ENCODE peak calls at places on chromosomes 13 and 19, in four cellular contexts. I is IMR-90, A is GM12878, U is K562. W is an unnamed sample. For H4K20me1, the result is how much of the 10 kb centered on the place peaks cover.

GRCh38 chr19:32404213-32404938 is 1.2 kb upstream of the DPY19L3 start:
- DNase-seq in U (no peak), A (no peak), I (no peak), W (no peak)

GRCh38 chr19:29596885-29597525 is 9.1 kb upstream of the POP4 start:
- DNase-seq in A (no peak), U (no peak), I (peak), W (no peak)

GRCh38 chr19:51156710-51157109 is 14.6 kb downstream of the SIGLEC7 start:
- DNase-seq in U (no peak), A (no peak), I (no peak), W (no peak)

GRCh38 chr19:30690935-30691505 is 318.8 kb downstream of the ZNF536 start:
- DNase-seq in A (no peak), U (no peak), I (no peak), W (no peak)

GRCh38 chr13:30829145-30829544 is 76.9 kb upstream of the MEDAG start:
- DNase-seq in U (no peak), A (no peak), I (peak), W (peak)

GRCh38 chr13:45242070-45242469 is 41.2 kb upstream of the KCTD4 start:
- DNase-seq in A (no peak), I (peak), U (no peak), W (peak)

GRCh38 chr19:30722801-30723200 is 350.6 kb downstream of the ZNF536 start:
- DNase-seq in I (no peak), U (no peak), A (no peak), W (no peak)

GRCh38 chr13:100573121-100573520 is 15.5 kb downstream of the GGACT start:
- DNase-seq in I (peak), U (peak), A (peak), W (peak)

GRCh38 chr13:26927511-26927910 is 166.9 kb upstream of the GPR12 start:
- DNase-seq in U (no peak), I (no peak), A (no peak), W (no peak)

GRCh38 chr19:51031880-51032225 is 2.9 kb downstream of the KLK12 start:
- DNase-seq in U (no peak), I (no peak), A (no peak), W (no peak)

GRCh38 chr13:26465954-26466353 is 91.5 kb upstream of the WASF3 start:
- DNase-seq in I (no peak), A (no peak), U (no peak), W (no peak)

GRCh38 chr19:3348042-3348441 is 18.3 kb upstream of the NFIC start:
- DNase-seq in A (no peak), I (no peak), U (no peak), W (no peak)

GRCh38 chr19:55393362-55393761 is 7.6 kb downstream of the RPL28 start:
- DNase-seq in U (no peak), A (no peak), I (no peak), W (no peak)

GRCh38 chr19:56321254-56321980 is 6.8 kb upstream of the ZSCAN5A start:
- DNase-seq in I (no peak), U (no peak), A (no peak), W (no peak)

GRCh38 chr13:33158830-33159229 is 126.7 kb downstream of the STARD13 start:
- DNase-seq in U (no peak), A (no peak), I (no peak), W (no peak)

GRCh38 chr13:108086678-108087077 is 128.7 kb downstream of the LIG4 start:
- DNase-seq in U (no peak), A (no peak), I (peak), W (peak)

GRCh38 chr13:30045916-30046704 is 195.7 kb upstream of the UBL3 start:
- DNase-seq in I (peak), U (no peak), A (no peak), W (no peak)

GRCh38 chr19:7925171-7925837 is 631 bp downstream of the CTXN1 start:
- DNase-seq in I (peak), U (peak), A (no peak), W (peak)

DNA sequence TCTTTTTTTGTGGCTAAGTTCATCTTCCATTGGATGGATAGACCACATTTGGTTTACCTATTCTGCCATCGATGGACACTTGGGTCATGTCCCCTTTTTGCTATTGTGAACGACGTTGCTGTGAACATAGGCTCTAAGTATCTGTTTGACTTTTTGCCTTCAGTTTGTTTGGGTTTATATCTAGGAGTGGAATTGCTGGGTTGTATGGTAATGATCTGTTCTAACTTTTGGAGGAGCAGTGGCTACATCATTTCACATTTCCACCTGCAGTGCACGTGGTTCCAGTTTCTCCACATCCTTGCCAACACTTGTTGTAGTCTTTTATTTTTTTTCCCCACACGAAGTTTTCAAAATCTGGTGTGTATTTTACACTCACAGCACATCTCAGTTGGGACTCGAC is 21.7 kb downstream of the BICRA start:
- DNase-seq in I (no peak), U (no peak), A (no peak), W (no peak)
- H4K20me1 ChIP-seq in I (half or more), U (under half), A (under half), W (under half)

DNA sequence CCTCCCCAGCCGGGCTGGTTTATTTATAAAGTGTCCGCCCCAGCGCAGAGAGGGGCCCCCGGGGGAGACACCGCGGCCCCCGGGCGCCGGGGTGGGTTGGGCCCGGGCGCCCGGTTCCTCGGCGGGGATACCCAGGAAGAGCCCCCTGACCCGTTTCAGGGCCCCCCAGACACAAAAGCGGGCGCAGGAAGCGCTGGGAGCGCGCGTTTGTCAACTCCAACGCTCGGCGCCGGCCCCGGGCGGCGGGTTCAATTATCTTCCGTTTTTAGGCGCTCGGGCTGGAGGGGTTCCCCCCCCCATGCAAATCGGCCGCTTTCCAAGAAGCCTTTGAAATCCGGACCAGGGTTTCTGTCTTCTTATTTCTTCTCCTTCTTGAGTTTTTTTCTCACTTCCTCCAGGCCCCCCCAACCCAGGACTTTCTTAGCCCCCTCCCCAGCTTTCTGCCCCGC is 784 bp downstream of the ARID3A start:
- DNase-seq in U (no peak), A (no peak), I (no peak), W (no peak)
- H2AFZ ChIP-seq in U (no peak), A (no peak), I (no peak), W (peak)

DNA sequence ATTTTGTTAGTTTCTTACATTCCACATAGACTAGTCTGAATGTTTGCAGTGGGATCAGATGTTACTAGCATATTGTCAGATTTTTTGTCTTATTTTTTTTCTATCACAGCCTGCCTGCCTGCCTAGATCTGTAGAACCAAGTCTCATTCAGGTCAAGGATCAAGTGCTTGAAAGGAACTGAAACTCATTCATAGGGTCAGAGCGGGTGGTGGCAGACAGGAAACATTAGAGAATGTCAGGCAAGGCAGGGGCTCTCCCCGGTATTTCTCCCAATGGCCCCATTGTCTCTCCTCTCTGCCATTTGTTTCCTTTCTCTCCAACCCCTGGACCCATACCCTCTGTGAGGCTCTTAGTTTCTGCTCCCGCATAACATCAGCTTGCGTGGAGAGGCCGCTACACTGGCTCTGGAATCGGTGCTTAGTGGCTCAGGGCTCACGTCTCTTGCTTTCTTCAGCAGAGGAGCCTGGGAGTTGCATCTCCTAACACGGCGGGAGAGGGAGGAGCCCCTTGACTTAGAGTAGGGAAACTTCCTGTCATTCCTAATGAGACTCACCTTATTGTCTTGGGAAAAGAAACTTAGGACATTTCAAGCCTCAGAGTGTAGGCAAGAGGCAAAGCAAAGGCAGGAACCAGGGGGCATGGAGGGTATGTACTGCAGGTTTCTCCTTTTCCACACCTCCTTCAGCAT is 35.6 kb upstream of the SPATA13 start:
- DNase-seq in A (peak), I (peak), U (no peak), W (peak)
- TF ChIP-seq FOS in A (no peak), I (no peak), U (no peak), W (no peak)

GRCh38 chr19:10758978-10759377 is 41.1 kb downstream of the DNM2 start:
- DNase-seq in A (no peak), I (no peak), U (no peak), W (no peak)

GRCh38 chr19:10762656-10763055 is 44.8 kb downstream of the DNM2 start:
- DNase-seq in I (no peak), U (no peak), A (no peak), W (no peak)

GRCh38 chr19:10761443-10762242 is 43.8 kb downstream of the DNM2 start:
- DNase-seq in A (no peak), U (no peak), I (no peak), W (no peak)

GRCh38 chr19:10763399-10763798 is 45.5 kb downstream of the DNM2 start:
- DNase-seq in U (no peak), I (no peak), A (no peak), W (no peak)

DNA sequence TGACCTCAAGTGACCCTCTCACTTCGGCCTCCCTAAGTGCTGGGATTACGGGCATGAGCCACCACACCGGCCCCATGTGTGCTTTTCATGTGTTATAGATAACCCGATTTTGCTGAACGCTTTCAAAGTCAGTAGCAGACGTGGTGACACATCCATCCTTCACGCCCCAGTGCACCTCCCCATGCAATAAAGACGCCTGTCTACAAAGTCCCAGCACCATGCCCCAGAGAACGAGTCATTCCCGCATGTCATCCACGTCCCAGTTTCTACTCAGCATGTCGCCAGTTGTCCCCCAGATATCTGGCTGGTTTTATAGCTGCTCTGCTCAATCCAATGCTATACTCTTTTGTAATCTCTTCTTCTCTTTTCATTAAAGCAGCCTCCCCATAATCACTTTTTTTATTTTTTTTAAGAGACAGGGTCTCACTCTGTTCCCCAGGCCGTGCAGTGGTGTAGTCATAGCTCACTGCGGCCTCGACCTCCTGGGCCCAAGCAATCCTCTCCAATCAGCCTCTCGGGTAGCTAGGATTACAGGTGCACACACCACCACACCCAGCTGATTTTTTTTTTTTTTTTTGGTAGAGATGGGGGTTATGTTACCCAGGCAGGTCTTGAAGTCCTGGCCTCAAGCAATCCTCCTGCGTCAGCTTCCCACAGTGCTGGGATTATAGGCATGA is 42.5 kb downstream of the DNM2 start:
- DNase-seq in U (no peak), I (no peak), A (no peak), W (no peak)
- H4K20me1 ChIP-seq in U (under half), I (half or more), A (under half), W (under half)

GRCh38 chr19:41334793-41335192 is 18.9 kb downstream of the TGFB1 start:
- DNase-seq in I (no peak), U (no peak), A (no peak), W (peak)
- H2AFZ ChIP-seq in I (no peak), U (no peak), A (no peak), W (no peak)

GRCh38 chr13:52851153-52851962 is 2.9 kb upstream of the PCDH8 start:
- DNase-seq in I (no peak), A (peak), U (no peak), W (no peak)

GRCh38 chr13:52848455-52849190 is at the start of gene PCDH8:
- DNase-seq in A (no peak), U (no peak), I (no peak), W (no peak)

GRCh38 chr13:52850396-52851152 is 2.1 kb upstream of the PCDH8 start:
- DNase-seq in A (no peak), U (no peak), I (peak), W (peak)

GRCh38 chr13:52847682-52848432 is 583 bp downstream of the PCDH8 start:
- DNase-seq in A (no peak), I (no peak), U (no peak), W (no peak)

DNA sequence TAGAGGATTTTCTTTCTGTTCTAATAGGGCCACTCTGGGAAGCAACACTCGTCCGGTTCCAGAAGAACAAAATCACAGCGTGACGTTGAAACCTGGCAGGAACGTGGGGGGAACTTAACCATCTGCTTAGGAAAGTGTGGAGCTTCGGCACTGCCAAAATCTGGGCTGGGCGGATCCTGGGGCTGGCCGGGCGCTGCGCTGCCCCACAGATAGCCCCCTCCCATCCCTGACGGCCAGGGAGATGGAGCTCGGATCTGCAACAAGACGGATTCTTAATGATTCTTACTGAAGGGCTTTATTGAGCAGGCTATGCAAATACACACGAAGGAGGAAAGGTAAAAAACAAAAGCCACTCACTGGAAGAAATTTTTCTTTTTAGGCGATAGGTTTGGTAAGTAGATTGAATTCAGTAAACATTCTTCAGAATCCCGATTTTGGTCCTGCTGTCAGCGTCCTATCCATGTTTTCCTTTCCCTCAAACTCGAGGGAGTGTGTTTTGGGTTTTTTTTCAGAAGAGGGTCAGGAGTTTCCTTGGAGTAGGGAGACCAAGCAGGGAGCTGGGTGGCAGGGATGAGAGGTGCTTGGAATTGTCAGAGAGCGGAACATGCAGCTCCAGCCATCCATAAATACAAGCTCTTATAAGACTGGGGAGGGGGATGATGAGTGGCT is 1.4 kb upstream of the PCDH8 start:
- DNase-seq in A (no peak), U (no peak), I (no peak), W (no peak)
- TF ChIP-seq FOS in A (no peak), U (no peak), I (no peak), W (no peak)

W was measured in endothelial cell of umbilical vein.